ENCODE peak calls at places on chromosomes 7 and 10, in nine cellular contexts. One of them, this sample, is unnamed.

GRCh38 chr7:140656548-140657515 is 15.9 kb upstream of the ADCK2 start:
- DNase-seq in hepatocyte: peak
- DNase-seq in MM.1S: peak
- DNase-seq in K562: no peak
- DNase-seq in GM12878: no peak
- DNase-seq in fibroblast of lung: no peak
- DNase-seq in HCT116: no peak
- DNase-seq in neural progenitor cell: no peak
- DNase-seq in GM23248: peak
- DNase-seq in this sample: peak

GRCh38 chr10:94402204-94403033 is at the start of gene TBC1D12:
- DNase-seq in fibroblast of lung: peak
- DNase-seq in HCT116: peak
- DNase-seq in GM23248: peak
- DNase-seq in K562: peak
- DNase-seq in MM.1S: peak
- DNase-seq in hepatocyte: peak
- DNase-seq in GM12878: peak
- DNase-seq in neural progenitor cell: peak
- DNase-seq in this sample: peak

GRCh38 chr10:44207160-44207559 is 177.7 kb downstream of the CXCL12 start:
- DNase-seq in GM12878: no peak
- DNase-seq in fibroblast of lung: no peak
- DNase-seq in MM.1S: no peak
- DNase-seq in neural progenitor cell: no peak
- DNase-seq in HCT116: no peak
- DNase-seq in GM23248: no peak
- DNase-seq in K562: no peak
- DNase-seq in hepatocyte: no peak
- DNase-seq in this sample: no peak

GRCh38 chr7:68321076-68321639 is 1277.1 kb upstream of the AUTS2 start:
- DNase-seq in K562: no peak
- DNase-seq in neural progenitor cell: peak
- DNase-seq in GM12878: no peak
- DNase-seq in hepatocyte: peak
- DNase-seq in HCT116: no peak
- DNase-seq in fibroblast of lung: peak
- DNase-seq in GM23248: no peak
- DNase-seq in MM.1S: peak
- DNase-seq in this sample: peak

GRCh38 chr10:49257159-49257558 is 41.8 kb upstream of the C10orf71 start:
- DNase-seq in K562: no peak
- DNase-seq in GM12878: no peak
- DNase-seq in MM.1S: no peak
- DNase-seq in fibroblast of lung: no peak
- DNase-seq in GM23248: no peak
- DNase-seq in hepatocyte: no peak
- DNase-seq in HCT116: no peak
- DNase-seq in neural progenitor cell: no peak
- DNase-seq in this sample: no peak

GRCh38 chr7:81064446-81064845 is 145.6 kb upstream of the SEMA3C start:
- DNase-seq in GM23248: no peak
- DNase-seq in MM.1S: no peak
- DNase-seq in neural progenitor cell: peak
- DNase-seq in K562: no peak
- DNase-seq in HCT116: no peak
- DNase-seq in hepatocyte: peak
- DNase-seq in GM12878: no peak
- DNase-seq in fibroblast of lung: peak
- DNase-seq in this sample: no peak

GRCh38 chr10:31146496-31147219 is 115.0 kb upstream of the ZNF438 start:
- DNase-seq in K562: no peak
- DNase-seq in MM.1S: no peak
- DNase-seq in GM23248: peak
- DNase-seq in GM12878: no peak
- DNase-seq in fibroblast of lung: peak
- DNase-seq in HCT116: peak
- DNase-seq in neural progenitor cell: no peak
- DNase-seq in hepatocyte: peak
- DNase-seq in this sample: peak

GRCh38 chr7:44062180-44062902 is 3.0 kb downstream of the PGAM2 start:
- DNase-seq in GM23248: no peak
- DNase-seq in MM.1S: no peak
- DNase-seq in fibroblast of lung: no peak
- DNase-seq in GM12878: no peak
- DNase-seq in neural progenitor cell: no peak
- DNase-seq in HCT116: no peak
- DNase-seq in K562: no peak
- DNase-seq in hepatocyte: no peak
- DNase-seq in this sample: no peak

GRCh38 chr10:51439645-51440044 is 259.8 kb downstream of the CSTF2T start:
- DNase-seq in hepatocyte: no peak
- DNase-seq in neural progenitor cell: no peak
- DNase-seq in GM23248: no peak
- DNase-seq in K562: no peak
- DNase-seq in HCT116: no peak
- DNase-seq in MM.1S: no peak
- DNase-seq in fibroblast of lung: no peak
- DNase-seq in GM12878: no peak
- DNase-seq in this sample: no peak

DNA sequence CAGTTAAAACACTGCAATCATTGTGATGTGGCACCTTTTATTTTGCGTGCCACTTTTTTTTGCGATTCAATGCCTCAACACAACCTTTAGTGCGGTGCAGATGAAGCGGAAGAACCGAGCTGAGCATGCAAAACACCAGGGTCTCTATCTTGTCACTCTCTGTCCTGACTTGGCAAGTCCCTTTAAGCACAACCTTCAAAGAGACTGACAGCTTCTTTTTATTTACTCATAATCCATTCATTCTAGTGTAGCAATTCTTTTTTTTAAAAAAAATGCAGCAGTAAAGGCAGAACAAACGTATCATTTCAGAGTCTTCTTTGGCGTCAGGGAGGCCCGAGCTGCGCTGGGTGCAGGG is 3.7 kb downstream of the PTF1A start:
- DNase-seq in K562: no peak
- DNase-seq in GM12878: no peak
- DNase-seq in MM.1S: no peak
- DNase-seq in hepatocyte: no peak
- DNase-seq in HCT116: no peak
- DNase-seq in GM23248: no peak
- DNase-seq in fibroblast of lung: no peak
- DNase-seq in neural progenitor cell: peak
- DNase-seq in this sample: no peak
- TF ChIP-seq EZH2 in K562: no peak
- TF ChIP-seq EZH2 in GM12878: no peak
- TF ChIP-seq EZH2 in MM.1S: no peak
- TF ChIP-seq EZH2 in hepatocyte: no peak
- TF ChIP-seq EZH2 in HCT116: no peak
- TF ChIP-seq EZH2 in GM23248: no peak
- TF ChIP-seq EZH2 in fibroblast of lung: no peak
- TF ChIP-seq EZH2 in neural progenitor cell: no peak
- TF ChIP-seq EZH2 in this sample: no peak

DNA sequence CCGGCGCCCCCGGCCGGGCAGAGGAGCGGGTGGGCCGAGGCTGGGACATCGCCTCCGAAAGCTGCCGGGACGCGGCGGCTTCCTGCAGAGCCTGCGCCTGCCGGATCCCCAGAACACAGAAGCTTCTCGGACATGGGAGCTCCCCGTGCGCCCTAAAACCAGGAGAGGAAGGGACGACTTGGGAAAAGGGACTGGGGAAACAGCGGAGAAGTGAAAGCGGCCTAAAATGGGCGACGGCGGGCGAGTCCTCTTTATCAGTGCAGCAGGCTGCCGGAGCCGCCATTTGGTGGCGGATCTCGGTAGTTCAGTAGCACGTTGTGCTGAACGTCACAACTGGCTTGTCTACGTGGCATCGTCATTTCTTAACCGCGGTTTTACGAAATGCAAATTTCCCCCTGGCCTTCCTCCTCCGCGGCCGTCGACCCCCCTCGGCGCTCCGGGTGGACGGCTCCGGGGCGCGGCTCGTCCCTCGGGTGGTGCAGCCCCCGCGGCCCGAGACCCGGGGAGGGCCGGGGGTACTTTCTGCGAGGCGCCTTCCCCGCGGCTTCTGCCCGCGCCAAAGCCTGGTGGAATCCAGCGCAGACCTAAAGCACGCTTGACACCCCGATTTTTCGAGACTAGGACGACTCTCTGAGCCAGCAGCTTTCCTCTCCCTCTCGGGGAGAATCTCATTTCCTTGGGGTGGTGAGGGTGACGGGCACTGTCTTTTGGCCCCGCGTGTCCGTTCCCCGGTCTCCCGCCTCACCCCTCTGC is 9.9 kb upstream of the SPAG6 start:
- DNase-seq in fibroblast of lung: peak
- DNase-seq in K562: no peak
- DNase-seq in MM.1S: no peak
- DNase-seq in HCT116: no peak
- DNase-seq in neural progenitor cell: peak
- DNase-seq in hepatocyte: peak
- DNase-seq in GM23248: peak
- DNase-seq in GM12878: no peak
- DNase-seq in this sample: peak
- TF ChIP-seq EZH2 in fibroblast of lung: no peak
- TF ChIP-seq EZH2 in K562: no peak
- TF ChIP-seq EZH2 in MM.1S: no peak
- TF ChIP-seq EZH2 in HCT116: no peak
- TF ChIP-seq EZH2 in neural progenitor cell: peak
- TF ChIP-seq EZH2 in hepatocyte: peak
- TF ChIP-seq EZH2 in GM23248: no peak
- TF ChIP-seq EZH2 in GM12878: no peak
- TF ChIP-seq EZH2 in this sample: no peak

GRCh38 chr7:98702021-98702420 is 84.9 kb downstream of the NPTX2 start:
- DNase-seq in hepatocyte: no peak
- DNase-seq in neural progenitor cell: no peak
- DNase-seq in fibroblast of lung: no peak
- DNase-seq in GM23248: no peak
- DNase-seq in K562: no peak
- DNase-seq in GM12878: no peak
- DNase-seq in HCT116: no peak
- DNase-seq in MM.1S: no peak
- DNase-seq in this sample: no peak

GRCh38 chr7:98703916-98704315 is 86.8 kb downstream of the NPTX2 start:
- DNase-seq in neural progenitor cell: no peak
- DNase-seq in MM.1S: no peak
- DNase-seq in K562: no peak
- DNase-seq in hepatocyte: no peak
- DNase-seq in fibroblast of lung: no peak
- DNase-seq in HCT116: no peak
- DNase-seq in GM23248: no peak
- DNase-seq in GM12878: no peak
- DNase-seq in this sample: no peak

GRCh38 chr7:98701372-98701771 is 84.3 kb downstream of the NPTX2 start:
- DNase-seq in K562: no peak
- DNase-seq in fibroblast of lung: no peak
- DNase-seq in MM.1S: no peak
- DNase-seq in HCT116: no peak
- DNase-seq in neural progenitor cell: no peak
- DNase-seq in GM23248: no peak
- DNase-seq in GM12878: no peak
- DNase-seq in hepatocyte: no peak
- DNase-seq in this sample: no peak

GRCh38 chr7:98707076-98707475 is 90.0 kb downstream of the NPTX2 start:
- DNase-seq in fibroblast of lung: no peak
- DNase-seq in neural progenitor cell: no peak
- DNase-seq in GM23248: no peak
- DNase-seq in GM12878: no peak
- DNase-seq in K562: no peak
- DNase-seq in MM.1S: no peak
- DNase-seq in HCT116: no peak
- DNase-seq in hepatocyte: no peak
- DNase-seq in this sample: no peak

GRCh38 chr7:98705620-98706019 is 88.5 kb downstream of the NPTX2 start:
- DNase-seq in hepatocyte: no peak
- DNase-seq in K562: no peak
- DNase-seq in GM12878: no peak
- DNase-seq in HCT116: no peak
- DNase-seq in fibroblast of lung: no peak
- DNase-seq in neural progenitor cell: no peak
- DNase-seq in GM23248: no peak
- DNase-seq in MM.1S: no peak
- DNase-seq in this sample: no peak
- TF ChIP-seq EZH2 in hepatocyte: no peak
- TF ChIP-seq EZH2 in K562: no peak
- TF ChIP-seq EZH2 in GM12878: no peak
- TF ChIP-seq EZH2 in HCT116: no peak
- TF ChIP-seq EZH2 in fibroblast of lung: no peak
- TF ChIP-seq EZH2 in neural progenitor cell: no peak
- TF ChIP-seq EZH2 in GM23248: no peak
- TF ChIP-seq EZH2 in MM.1S: no peak
- TF ChIP-seq EZH2 in this sample: no peak

GRCh38 chr7:24570983-24571382 is 2.3 kb upstream of the PALS2 start:
- DNase-seq in K562: no peak
- DNase-seq in MM.1S: no peak
- DNase-seq in hepatocyte: no peak
- DNase-seq in neural progenitor cell: no peak
- DNase-seq in GM12878: no peak
- DNase-seq in GM23248: no peak
- DNase-seq in HCT116: no peak
- DNase-seq in fibroblast of lung: no peak
- DNase-seq in this sample: no peak
- TF ChIP-seq EZH2 in K562: no peak
- TF ChIP-seq EZH2 in MM.1S: no peak
- TF ChIP-seq EZH2 in hepatocyte: no peak
- TF ChIP-seq EZH2 in neural progenitor cell: no peak
- TF ChIP-seq EZH2 in GM12878: no peak
- TF ChIP-seq EZH2 in GM23248: no peak
- TF ChIP-seq EZH2 in HCT116: no peak
- TF ChIP-seq EZH2 in fibroblast of lung: no peak
- TF ChIP-seq EZH2 in this sample: no peak

GRCh38 chr7:157690058-157690832 is 353.4 kb downstream of the DNAJB6 start:
- DNase-seq in hepatocyte: no peak
- DNase-seq in neural progenitor cell: peak
- DNase-seq in GM12878: no peak
- DNase-seq in K562: no peak
- DNase-seq in MM.1S: no peak
- DNase-seq in HCT116: no peak
- DNase-seq in GM23248: peak
- DNase-seq in fibroblast of lung: peak
- DNase-seq in this sample: no peak
- TF ChIP-seq EZH2 in hepatocyte: no peak
- TF ChIP-seq EZH2 in neural progenitor cell: no peak
- TF ChIP-seq EZH2 in GM12878: no peak
- TF ChIP-seq EZH2 in K562: no peak
- TF ChIP-seq EZH2 in MM.1S: no peak
- TF ChIP-seq EZH2 in HCT116: no peak
- TF ChIP-seq EZH2 in GM23248: no peak
- TF ChIP-seq EZH2 in fibroblast of lung: no peak
- TF ChIP-seq EZH2 in this sample: no peak

GRCh38 chr7:90119178-90119971 is 34.9 kb upstream of the STEAP1 start:
- DNase-seq in HCT116: no peak
- DNase-seq in hepatocyte: peak
- DNase-seq in GM23248: peak
- DNase-seq in GM12878: no peak
- DNase-seq in neural progenitor cell: peak
- DNase-seq in fibroblast of lung: peak
- DNase-seq in MM.1S: no peak
- DNase-seq in K562: no peak
- DNase-seq in this sample: no peak
- TF ChIP-seq EZH2 in HCT116: no peak
- TF ChIP-seq EZH2 in hepatocyte: no peak
- TF ChIP-seq EZH2 in GM23248: no peak
- TF ChIP-seq EZH2 in GM12878: no peak
- TF ChIP-seq EZH2 in neural progenitor cell: no peak
- TF ChIP-seq EZH2 in fibroblast of lung: no peak
- TF ChIP-seq EZH2 in MM.1S: no peak
- TF ChIP-seq EZH2 in K562: no peak
- TF ChIP-seq EZH2 in this sample: peak